ENCODE peak calls at places on chromosomes 5 and 9, in eight cellular contexts. A is right lobe of liver, G is HuH-7, E is astrocyte of the spinal cord, H is NCI-H1694 treated with DMSO at 0.1 percent for 48 hours, J is pons, K is WERI-Rb-1, Z is GM19239. R is an unnamed sample.

GRCh38 chr9:2012347-2012746 is 2.8 kb upstream of the SMARCA2 start:
- DNase-seq in A (no peak), G (no peak), E (no peak), H (no peak), J (no peak), K (no peak), Z (no peak), R (no peak)

GRCh38 chr5:140694276-140694675 is 3.0 kb downstream of the HARS2 start:
- DNase-seq in A (no peak), G (no peak), E (no peak), H (no peak), J (no peak), K (no peak), Z (no peak), R (peak; percentile 70)

GRCh38 chr5:77066823-77067442 is 20.2 kb downstream of the ZBED3 start:
- DNase-seq in A (no peak), G (no peak), E (peak; percentile 84), H (no peak), J (no peak), K (no peak), Z (no peak), R (no peak)

GRCh38 chr5:140221697-140222223 is 46.8 kb downstream of the CYSTM1 start:
- DNase-seq in A (no peak), G (no peak), E (peak; percentile 81), H (no peak), J (no peak), K (no peak), Z (no peak), R (no peak)

GRCh38 chr9:121692606-121693505 is 41.4 kb downstream of the DAB2IP start:
- DNase-seq in A (no peak), G (no peak), E (no peak), H (no peak), J (no peak), K (peak; percentile 50), Z (no peak), R (no peak)

GRCh38 chr9:71737455-71737854 is 30.9 kb downstream of the CEMIP2 start:
- DNase-seq in A (no peak), G (no peak), E (peak; percentile 23), H (no peak), J (no peak), K (no peak), Z (no peak), R (no peak)

GRCh38 chr9:27395484-27395921 is 98.6 kb upstream of the EQTN start:
- DNase-seq in A (no peak), G (no peak), E (no peak), H (no peak), J (peak; percentile 88), K (no peak), Z (no peak), R (no peak)

GRCh38 chr5:143826909-143827514 is 15.1 kb downstream of the HMHB1 start:
- DNase-seq in A (no peak), G (no peak), E (no peak), H (peak; percentile 29), J (no peak), K (no peak), Z (peak; percentile 12), R (no peak)